ENCODE peak calls at places on chromosomes 11 and 22, in four cellular contexts. K, R, N and W are unnamed samples. For H3K4me1, the result is how much of the 10 kb centered on the place peaks cover.

GRCh38 chr11:70445091-70445490 is 46.8 kb downstream of the CTTN start:
- DNase-seq in K (no peak), N (no peak), R (no peak), W (no peak)

GRCh38 chr11:108703916-108704315 is 39.0 kb downstream of the DDX10 start:
- DNase-seq in K (no peak), R (no peak), N (no peak), W (no peak)

GRCh38 chr11:113994077-113994954 is 19.4 kb downstream of the HTR3A start:
- DNase-seq in K (no peak), R (peak), N (no peak), W (no peak)

GRCh38 chr11:129720156-129720555 is 95.5 kb upstream of the TMEM45B start:
- DNase-seq in K (no peak), R (no peak), N (no peak), W (no peak)

GRCh38 chr11:132402056-132402684 is 1031.8 kb downstream of the NTM start:
- DNase-seq in N (peak), R (peak), K (no peak), W (peak)

GRCh38 chr22:29782061-29782845 is 15.1 kb downstream of the UQCR10 start:
- DNase-seq in K (no peak), N (no peak), R (no peak), W (no peak)

GRCh38 chr11:114258696-114259095 is 37.5 kb upstream of the NNMT start:
- DNase-seq in R (no peak), N (no peak), K (no peak), W (no peak)

GRCh38 chr11:68430801-68431200 is 29.8 kb upstream of the PPP6R3 start:
- DNase-seq in N (no peak), K (no peak), R (no peak), W (no peak)

GRCh38 chr11:62612366-62613274 is at the start of the genes EML3 and ROM1:
- DNase-seq in N (peak), K (no peak), R (peak), W (peak)

GRCh38 chr11:123100378-123101085 is 38.6 kb upstream of the HSPA8 start:
- DNase-seq in N (no peak), R (no peak), K (no peak), W (no peak)

GRCh38 chr11:102849319-102849718 is 5.9 kb upstream of the MMP3 start:
- DNase-seq in K (no peak), N (no peak), R (no peak), W (no peak)

GRCh38 chr11:95156916-95157568 is 67.4 kb downstream of the ENDOD1 start:
- DNase-seq in N (no peak), K (no peak), R (no peak), W (no peak)

GRCh38 chr11:66568124-66568916 is at the start of gene CTSF:
- DNase-seq in K (no peak), N (no peak), R (peak), W (no peak)

GRCh38 chr11:103582351-103582909 is 454.0 kb upstream of the DDI1 start:
- DNase-seq in R (no peak), N (no peak), K (no peak), W (no peak)

GRCh38 chr22:48103126-48103875 is 1340.9 kb downstream of the TBC1D22A start:
- DNase-seq in R (no peak), K (no peak), N (no peak), W (no peak)

GRCh38 chr22:27674524-27674923 is 127.0 kb downstream of the MN1 start:
- DNase-seq in K (no peak), N (no peak), R (no peak), W (no peak)

GRCh38 chr11:84914511-84914910 is 712.6 kb downstream of the DLG2 start:
- DNase-seq in K (no peak), R (no peak), N (no peak), W (no peak)

GRCh38 chr11:100563541-100564280 is 123.4 kb upstream of the ARHGAP42 start:
- DNase-seq in N (no peak), K (no peak), R (no peak), W (no peak)

GRCh38 chr11:58391879-58392278 is 14.8 kb downstream of the OR5B3 start:
- DNase-seq in R (no peak), K (no peak), N (no peak), W (no peak)

GRCh38 chr11:115939104-115939503 is 434.9 kb upstream of the CADM1 start:
- DNase-seq in N (no peak), R (no peak), K (no peak), W (no peak)

GRCh38 chr11:118175600-118176399 is 639 bp downstream of the SCN2B start:
- DNase-seq in K (no peak), N (no peak), R (no peak), W (no peak)

GRCh38 chr11:2566223-2567025 is 121.6 kb downstream of the KCNQ1 start:
- DNase-seq in R (no peak), N (no peak), K (no peak), W (no peak)

GRCh38 chr22:19495562-19496323 is 16.0 kb downstream of the CDC45 start:
- DNase-seq in R (no peak), K (no peak), N (no peak), W (no peak)

GRCh38 chr11:128451651-128452470 is 135.5 kb downstream of the ETS1 start:
- DNase-seq in R (no peak), K (no peak), N (no peak), W (no peak)

GRCh38 chr11:58658553-58659080 is 36.2 kb downstream of the CNTF start:
- DNase-seq in R (no peak), K (no peak), N (no peak), W (no peak)

DNA sequence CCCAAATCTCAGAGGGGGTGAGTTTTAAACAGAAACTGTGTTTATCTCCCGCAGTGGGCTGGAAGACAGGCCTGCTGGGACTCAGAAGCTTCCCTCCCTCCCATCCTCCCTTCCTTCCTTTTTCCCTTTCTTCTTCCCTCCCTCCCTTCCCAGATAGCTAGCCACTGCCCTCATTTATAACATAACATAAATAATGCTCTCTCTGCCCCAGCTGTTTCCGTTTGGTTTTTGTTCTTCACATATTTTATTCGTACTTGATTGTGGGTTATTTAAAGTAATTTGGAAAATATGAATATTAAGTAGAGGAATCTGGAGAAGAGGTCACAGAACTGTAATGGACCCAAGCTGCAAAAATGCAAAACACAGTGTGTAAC is 140.9 kb downstream of the TEAD1 start:
- DNase-seq in K (no peak), N (no peak), R (no peak), W (no peak)
- H3K4me1 ChIP-seq in K (half or more), N (under half), R (half or more), W (under half)

GRCh38 chr22:42305967-42306366 is 35.5 kb upstream of the TCF20 start:
- DNase-seq in K (no peak), N (no peak), R (no peak), W (no peak)

GRCh38 chr22:42301072-42301741 is 30.8 kb upstream of the TCF20 start:
- DNase-seq in N (no peak), K (no peak), R (no peak), W (no peak)

GRCh38 chr22:42303304-42304020 is 33.0 kb upstream of the TCF20 start:
- DNase-seq in N (no peak), K (no peak), R (no peak), W (no peak)

GRCh38 chr22:42301742-42302102 is 31.3 kb upstream of the TCF20 start:
- DNase-seq in N (no peak), R (no peak), K (no peak), W (no peak)

DNA sequence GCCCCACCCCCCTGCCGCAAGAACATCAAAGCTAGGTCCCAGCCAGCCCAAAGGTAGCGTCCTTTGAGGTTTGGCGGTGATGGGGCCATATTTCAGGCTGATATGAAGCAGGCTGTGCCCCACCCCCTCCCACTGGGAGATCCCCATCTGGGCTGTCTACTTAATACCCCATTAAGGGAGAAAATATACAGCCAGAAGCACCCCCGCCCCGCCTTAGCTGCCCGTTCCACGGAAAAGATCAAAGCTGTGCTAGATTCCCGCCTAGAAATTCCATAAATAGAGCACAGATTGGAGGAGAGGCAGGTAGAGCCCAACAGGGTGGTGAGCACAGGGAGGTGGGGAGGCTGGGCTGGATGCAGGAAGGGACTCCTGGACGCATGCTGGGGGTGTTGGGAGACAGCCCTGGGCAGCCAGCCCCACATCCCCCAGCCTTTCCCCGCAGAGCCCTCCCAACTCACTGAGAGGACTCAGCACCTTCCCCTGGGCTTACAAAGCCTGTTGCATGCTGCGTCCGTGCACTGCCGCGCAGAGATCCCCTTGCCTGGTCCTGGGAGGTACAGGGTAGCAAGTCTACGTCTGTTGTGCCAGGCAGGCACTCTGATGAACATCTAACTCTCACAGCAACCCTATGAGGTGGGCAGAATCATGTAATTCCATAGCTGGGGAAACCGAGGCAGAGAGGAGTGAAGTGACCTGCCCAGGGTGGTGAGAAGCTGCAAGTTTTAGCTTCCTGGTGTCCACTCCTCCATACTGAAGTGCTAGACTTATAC is 33.8 kb upstream of the TCF20 start:
- DNase-seq in K (no peak), N (no peak), R (no peak), W (no peak)
- H3K9ac ChIP-seq in K (no peak), N (no peak), R (no peak), W (peak)

DNA sequence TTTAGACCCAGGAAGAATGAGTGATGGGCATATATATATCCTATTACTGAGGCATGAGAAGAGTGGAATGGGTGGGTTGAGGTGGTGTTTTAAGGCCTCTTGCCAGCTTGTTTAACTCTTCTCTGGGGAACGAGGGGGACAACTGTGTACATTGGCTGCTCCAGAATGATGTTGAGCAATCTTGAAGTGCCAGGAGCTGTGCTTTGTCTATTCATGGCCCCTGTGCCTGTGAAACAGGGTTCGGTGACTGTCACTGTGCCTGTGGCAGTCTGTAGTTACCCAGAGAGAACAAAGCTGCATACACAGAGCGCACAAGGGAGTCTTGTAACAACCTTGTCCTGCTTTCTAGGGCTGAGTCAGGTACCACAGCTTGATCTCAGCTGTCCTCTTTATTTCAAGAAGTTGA is 11.7 kb downstream of the LIMK2 start:
- DNase-seq in N (no peak), R (no peak), K (no peak), W (no peak)
- TF ChIP-seq YY1 in N (no peak), R (no peak), K (no peak), W (no peak)

GRCh38 chr22:43315687-43316217 is 27.4 kb downstream of the SCUBE1 start:
- DNase-seq in R (no peak), K (no peak), N (no peak), W (no peak)

GRCh38 chr22:43314611-43315010 is 28.6 kb downstream of the SCUBE1 start:
- DNase-seq in N (no peak), R (no peak), K (no peak), W (no peak)

GRCh38 chr22:43320943-43321900 is 21.9 kb downstream of the SCUBE1 start:
- DNase-seq in R (no peak), N (no peak), K (no peak), W (no peak)

GRCh38 chr22:43317252-43317651 is 25.9 kb downstream of the SCUBE1 start:
- DNase-seq in K (no peak), R (peak), N (no peak), W (no peak)

DNA sequence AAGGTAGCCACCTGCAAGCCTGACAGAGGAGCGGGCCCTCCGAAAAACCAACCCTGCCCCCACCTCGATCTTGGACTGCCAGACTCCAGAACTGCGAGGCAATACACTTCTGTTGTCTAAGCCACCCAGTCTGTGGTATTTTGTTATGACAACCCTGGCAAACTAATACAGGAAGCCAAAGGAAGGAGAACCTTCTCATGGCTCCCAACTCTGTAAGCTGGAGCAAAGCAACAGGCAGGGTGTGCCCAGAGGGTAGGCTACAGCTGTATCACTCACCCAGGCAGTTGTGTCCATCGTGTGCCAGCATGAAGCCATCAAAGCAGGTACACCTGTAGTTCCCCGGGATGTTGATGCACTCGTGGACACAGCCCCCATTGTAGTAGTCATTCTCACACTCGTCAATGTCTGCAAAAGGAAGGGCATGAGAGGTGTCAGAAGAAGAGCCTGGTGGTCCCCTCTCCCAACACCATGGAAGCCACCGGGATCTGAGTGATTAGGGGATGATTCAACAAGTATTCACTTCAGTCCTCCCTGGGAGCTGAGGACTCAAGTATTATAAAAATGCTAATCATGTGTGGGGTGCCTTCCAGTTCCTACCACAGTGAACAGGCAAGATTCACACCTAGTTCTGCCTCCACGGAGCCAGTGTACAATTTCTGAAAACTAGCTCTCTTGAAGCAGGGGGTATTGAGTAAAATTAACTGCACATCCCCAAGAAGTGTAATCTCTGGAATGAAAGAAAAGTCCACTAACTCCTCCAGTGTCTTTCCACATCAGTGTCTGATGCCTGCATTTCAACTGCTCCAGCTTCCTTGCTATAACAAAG is 23.3 kb downstream of the SCUBE1 start:
- DNase-seq in K (no peak), N (no peak), R (no peak), W (no peak)
- H3K4me1 ChIP-seq in K (under half), N (under half), R (under half), W (under half)

DNA sequence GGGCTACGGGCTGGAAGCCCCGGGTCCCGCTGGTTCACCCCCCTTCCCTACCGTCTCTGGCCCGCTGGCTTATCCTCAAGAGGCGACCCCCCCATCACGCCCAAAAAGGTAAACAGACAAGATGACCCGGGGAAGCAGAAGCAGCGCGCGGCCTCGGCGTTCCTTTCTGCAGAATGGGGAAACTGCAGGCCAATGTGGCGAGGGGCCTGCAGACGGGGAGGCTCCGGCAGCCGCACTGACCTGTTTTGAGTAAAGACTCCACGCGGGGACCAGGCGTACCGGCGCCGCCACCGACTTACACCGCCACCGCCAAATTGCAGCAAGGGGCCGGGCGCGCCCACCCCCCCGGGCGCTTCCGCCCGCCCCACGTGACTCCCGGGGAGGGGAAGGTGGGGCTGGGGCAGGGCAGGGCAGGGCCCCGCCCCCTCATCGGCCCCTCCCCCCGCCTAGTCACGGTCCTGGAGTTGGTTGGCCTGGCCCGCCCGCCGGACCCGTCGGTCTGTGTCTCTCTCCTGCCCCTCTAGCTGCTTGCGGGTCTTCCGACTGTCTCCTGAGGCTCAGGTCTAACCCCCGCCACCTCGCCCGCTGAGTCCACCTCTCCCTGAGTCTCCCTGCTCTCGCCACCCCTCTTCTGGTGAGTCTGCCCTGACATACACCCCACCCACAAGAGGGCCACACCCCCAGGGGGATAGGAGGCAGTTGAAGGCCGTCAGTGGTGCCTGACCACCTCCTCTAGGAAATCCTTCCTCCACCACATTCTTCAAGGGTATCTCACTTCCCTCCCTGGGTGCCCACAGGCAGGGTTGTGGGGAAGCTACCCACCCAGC is at the start of gene ARAP1:
- DNase-seq in R (peak), K (peak), N (no peak), W (peak)
- H3K9ac ChIP-seq in R (peak), K (peak), N (peak), W (peak)

GRCh38 chr11:56509439-56509838 is 18.3 kb upstream of the OR5M8 start:
- DNase-seq in N (no peak), K (no peak), R (no peak), W (no peak)
- TF ChIP-seq YY1 in N (no peak), K (no peak), R (no peak), W (no peak)

GRCh38 chr11:77658213-77659013 is 20.8 kb upstream of the CLNS1A start:
- DNase-seq in K (no peak), N (no peak), R (no peak), W (no peak)
- H3K4me1 ChIP-seq in K (under half), N (under half), R (under half), W (under half)

GRCh38 chr22:38981659-38982007 is 514 bp upstream of the APOBEC3B start:
- DNase-seq in K (no peak), R (no peak), N (no peak), W (no peak)
- H3K9ac ChIP-seq in K (peak), R (no peak), N (no peak), W (no peak)

GRCh38 chr11:12478743-12479142 is 101.4 kb downstream of the PARVA start:
- DNase-seq in N (no peak), R (no peak), K (no peak), W (no peak)
- TF ChIP-seq YY1 in N (no peak), R (no peak), K (no peak), W (no peak)